ENCODE peak calls at places on chromosomes 16 and 17, in six cellular contexts. S, I, Z, Q, G and N are unnamed samples.

GRCh38 chr16:83733301-83733700 is 74.5 kb upstream of the HSBP1 start:
- DNase-seq in G (peak; percentile 2), Z (no peak), I (no peak), Q (peak; percentile 20), S (no peak), N (peak; percentile 12)

GRCh38 chr17:8867361-8867981 is at the start of gene PIK3R6:
- DNase-seq in I (no peak), G (no peak), Z (no peak), S (no peak), Q (no peak), N (no peak)

GRCh38 chr17:52048503-52048902 is 110.0 kb downstream of the CA10 start:
- DNase-seq in I (no peak), G (no peak), Z (no peak), S (no peak), Q (no peak), N (no peak)

GRCh38 chr17:8005951-8006730 is 3.7 kb downstream of the GUCY2D start:
- DNase-seq in I (no peak), Q (no peak), S (no peak), G (no peak), Z (no peak), N (no peak)

GRCh38 chr16:57196753-57197152 is 10.6 kb downstream of the RSPRY1 start:
- DNase-seq in Q (no peak), S (no peak), G (no peak), Z (no peak), I (no peak), N (no peak)

GRCh38 chr16:53091508-53092211 is 36.9 kb downstream of the CHD9 start:
- DNase-seq in G (peak; percentile 97), Q (peak; percentile 67), I (no peak), S (peak; percentile 67), Z (peak; percentile 23), N (peak; percentile 84)

GRCh38 chr16:10182186-10182683 is at the start of gene GRIN2A:
- DNase-seq in I (no peak), Q (no peak), S (no peak), G (no peak), Z (peak; percentile 22), N (no peak)

GRCh38 chr17:62882284-62882683 is 74.2 kb upstream of the MARCHF10 start:
- DNase-seq in S (no peak), Z (no peak), Q (no peak), I (no peak), G (no peak), N (no peak)

GRCh38 chr17:49193513-49194296 is 16.7 kb downstream of the GNGT2 start:
- DNase-seq in Q (no peak), Z (peak; percentile 28), I (peak; percentile 33), S (peak; percentile 62), G (peak; percentile 71), N (peak; percentile 78)

GRCh38 chr16:59205403-59205802 is 471.3 kb upstream of the GOT2 start:
- DNase-seq in S (no peak), Q (no peak), G (no peak), Z (no peak), I (no peak), N (no peak)

GRCh38 chr16:73126453-73126853 is 78.5 kb upstream of the ZFHX3 start:
- DNase-seq in S (no peak), Q (peak; percentile 53), G (peak; percentile 96), I (no peak), Z (no peak), N (peak; percentile 83)

GRCh38 chr17:32958418-32958817 is 30.5 kb downstream of the TMEM98 start:
- DNase-seq in I (no peak), G (no peak), Z (no peak), Q (no peak), S (no peak), N (no peak)

GRCh38 chr16:89140981-89141883 is 30.3 kb upstream of the CDH15 start:
- DNase-seq in S (no peak), I (no peak), Q (no peak), G (no peak), Z (no peak), N (no peak)

GRCh38 chr16:77584205-77584859 is 138.0 kb upstream of the NUDT7 start:
- DNase-seq in S (peak; percentile 52), G (peak; percentile 79), I (peak; percentile 46), Z (peak; percentile 59), Q (no peak), N (peak; percentile 87)

DNA sequence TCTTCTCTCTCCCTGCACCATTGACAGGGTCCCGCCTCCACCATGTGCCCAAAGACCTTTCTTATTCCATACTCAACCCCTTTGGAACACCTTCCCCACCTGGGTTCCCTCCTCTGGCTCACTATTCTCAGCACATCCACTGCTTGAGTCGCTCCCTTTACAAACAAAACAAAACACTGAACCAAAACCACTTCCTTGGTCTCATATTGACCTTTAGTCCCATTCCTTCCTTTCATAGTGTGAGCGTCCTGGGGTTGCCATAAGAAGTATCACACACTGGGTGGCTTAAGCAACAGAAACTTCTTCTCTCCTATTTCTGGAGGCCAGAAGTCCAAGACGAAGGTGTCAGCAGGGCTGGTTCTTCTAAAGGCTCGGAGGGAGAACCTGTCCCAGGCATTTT is 6.1 kb upstream of the TNRC6C start:
- DNase-seq in Q (no peak), S (no peak), Z (no peak), G (no peak), I (no peak), N (no peak)
- TF ChIP-seq CTCF in Q (no peak), S (no peak), Z (no peak), G (no peak), I (no peak), N (no peak)

GRCh38 chr16:47873434-47873833 is 282.4 kb downstream of the ABCC12 start:
- DNase-seq in Q (no peak), S (peak; percentile 9), Z (no peak), G (no peak), I (no peak), N (no peak)
- TF ChIP-seq CTCF in Q (peak; percentile 16), S (peak; percentile 11), Z (peak; percentile 7), G (peak; percentile 23), I (peak; percentile 26), N (peak; percentile 39)

GRCh38 chr16:74999683-75000480 is 1.1 kb downstream of the ZNRF1 start:
- DNase-seq in I (no peak), S (peak; percentile 48), Z (peak; percentile 26), G (peak; percentile 42), Q (peak; percentile 28), N (no peak)
- TF ChIP-seq CTCF in I (no peak), S (no peak), Z (no peak), G (no peak), Q (no peak), N (no peak)

GRCh38 chr17:78355045-78355641 is 4.7 kb downstream of the SOCS3 start:
- DNase-seq in Q (no peak), S (no peak), G (no peak), I (no peak), Z (no peak), N (no peak)

GRCh38 chr17:78348055-78348745 is 11.7 kb downstream of the SOCS3 start:
- DNase-seq in Q (no peak), S (no peak), I (no peak), Z (no peak), G (no peak), N (no peak)

GRCh38 chr17:78349831-78350631 is 9.8 kb downstream of the SOCS3 start:
- DNase-seq in S (no peak), G (no peak), I (no peak), Z (no peak), Q (no peak), N (no peak)

GRCh38 chr17:78347453-78347852 is 12.4 kb downstream of the SOCS3 start:
- DNase-seq in G (no peak), S (no peak), I (no peak), Z (no peak), Q (no peak), N (no peak)

GRCh38 chr17:78351449-78352006 is 8.3 kb downstream of the SOCS3 start:
- DNase-seq in Q (peak; percentile 96), Z (peak; percentile 29), S (peak; percentile 41), I (no peak), G (peak; percentile 100), N (peak; percentile 99)
- TF ChIP-seq CTCF in Q (no peak), Z (peak; percentile 37), S (no peak), I (no peak), G (peak; percentile 17), N (peak; percentile 39)

DNA sequence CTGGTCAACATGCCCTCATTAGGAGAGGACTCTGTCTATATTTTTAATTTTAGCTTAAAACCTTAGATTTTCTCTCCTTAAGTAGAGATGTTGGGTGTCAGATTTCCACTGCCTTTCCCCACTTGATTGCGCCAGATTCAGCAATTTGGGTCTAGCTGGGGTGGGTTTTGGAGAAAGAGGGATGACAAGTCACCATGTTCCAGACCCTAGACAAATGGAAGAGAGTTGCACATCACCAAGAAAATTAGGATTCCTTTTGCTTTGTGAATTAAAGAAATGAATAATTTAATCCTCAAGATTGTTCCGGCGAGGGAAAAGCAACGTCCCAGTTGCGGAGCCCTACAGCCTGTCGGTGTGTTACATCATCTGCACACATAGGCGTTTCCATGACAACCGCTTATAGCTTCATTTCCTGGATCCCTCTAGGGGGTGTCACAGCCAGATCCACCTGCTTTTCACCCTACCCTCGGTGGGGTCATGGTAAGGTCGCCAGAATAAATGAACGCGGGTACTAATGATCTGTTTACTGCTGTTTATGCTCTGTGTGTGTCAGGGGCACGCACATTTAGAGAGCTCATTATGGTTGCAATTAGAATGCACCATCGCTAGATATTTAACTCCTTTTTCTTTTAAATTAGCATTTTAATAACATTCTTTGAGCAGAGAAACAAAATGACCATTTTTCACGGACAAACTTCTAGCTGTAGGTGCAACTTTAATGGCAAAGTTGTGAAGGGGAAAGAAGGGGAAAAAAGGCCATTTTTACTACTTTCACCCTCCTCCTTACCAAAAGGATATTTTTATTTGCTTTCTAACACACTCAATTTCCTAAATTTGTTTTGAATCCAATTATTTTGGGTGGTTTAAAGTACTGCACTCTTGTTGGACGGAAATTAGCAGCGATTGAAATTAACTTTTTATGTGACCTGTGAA is 41.9 kb downstream of the SNX11 start:
- DNase-seq in Q (no peak), Z (no peak), G (no peak), S (peak; percentile 21), I (no peak), N (peak; percentile 26)
- TF ChIP-seq CTCF in Q (no peak), Z (no peak), G (no peak), S (no peak), I (no peak), N (no peak)

GRCh38 chr17:13182450-13182849 is 164.6 kb upstream of the ELAC2 start:
- DNase-seq in Z (no peak), G (no peak), I (no peak), S (no peak), Q (no peak), N (no peak)

GRCh38 chr17:13181683-13182082 is 163.9 kb upstream of the ELAC2 start:
- DNase-seq in Q (no peak), I (no peak), G (no peak), S (no peak), Z (no peak), N (no peak)

DNA sequence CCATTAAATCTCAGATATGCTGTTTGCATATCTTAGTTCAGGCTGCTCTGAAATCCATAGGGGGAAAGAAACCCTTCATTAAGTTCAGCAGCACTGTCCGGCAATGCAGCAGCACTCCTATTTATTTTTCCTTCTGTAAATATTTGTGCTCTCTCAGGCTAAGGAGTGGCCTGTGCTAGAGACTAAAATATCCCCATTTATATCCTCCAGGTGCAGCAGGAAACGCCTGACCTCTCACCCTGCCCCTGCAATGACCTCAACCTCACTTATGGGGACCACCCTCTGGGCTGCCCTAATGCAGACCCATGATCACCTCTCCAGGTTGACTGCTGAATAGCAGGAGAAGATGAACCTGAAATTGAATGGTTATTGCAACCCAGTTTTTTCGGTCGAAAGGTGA is 165.0 kb upstream of the ELAC2 start:
- DNase-seq in I (no peak), Z (no peak), G (no peak), Q (no peak), S (peak; percentile 35), N (no peak)
- TF ChIP-seq CTCF in I (no peak), Z (no peak), G (no peak), Q (no peak), S (no peak), N (no peak)